ENCODE peak calls at places on chromosome 5, in nine cellular contexts. N is activated CD4-positive, alpha-beta T cell treated with anti-CD3 and anti-CD28 coated beads for 24 hours; I is SK-MEL-5; H is activated naive CD8-positive, alpha-beta T cell treated with anti-CD3 and anti-CD28 coated beads, Interleukin-2, amount 50 U/mL, for 24 hours; A is lower leg skin; W is CD4-positive, CD25-positive, alpha-beta regulatory T cell; Z is T-helper 2 cell; D is neural crest cell; L is NCI-H2171 treated with DMSO at 0.1 percent for 48 hours. F is an unnamed sample.

GRCh38 chr5:103487253-103487652 is 75.3 kb downstream of the NUDT12 start:
- DNase-seq in N (no peak), I (no peak), H (no peak), A (no peak), W (no peak), Z (no peak), D (no peak), L (peak; percentile 43), F (no peak)

GRCh38 chr5:80632700-80633099 is 21.8 kb upstream of the MSH3 start:
- DNase-seq in N (no peak), I (no peak), H (no peak), A (no peak), W (no peak), Z (no peak), D (no peak), L (no peak), F (no peak)

GRCh38 chr5:174317261-174317894 is 271.9 kb downstream of the NSG2 start:
- DNase-seq in N (no peak), I (peak; percentile 63), H (no peak), A (no peak), W (no peak), Z (no peak), D (peak; percentile 63), L (peak; percentile 22), F (peak; percentile 68)

GRCh38 chr5:55997742-55998351 is 3.1 kb upstream of the IL6ST start:
- DNase-seq in N (no peak), I (no peak), H (no peak), A (no peak), W (no peak), Z (no peak), D (no peak), L (no peak), F (no peak)

GRCh38 chr5:79120221-79120620 is 8.6 kb downstream of the BHMT start:
- DNase-seq in N (no peak), I (no peak), H (no peak), A (no peak), W (no peak), Z (no peak), D (no peak), L (no peak), F (no peak)

GRCh38 chr5:83277154-83277553 is 194.4 kb upstream of the VCAN start:
- DNase-seq in N (no peak), I (no peak), H (no peak), A (peak; percentile 15), W (no peak), Z (no peak), D (no peak), L (no peak), F (no peak)

GRCh38 chr5:149473441-149473840 is 77.8 kb downstream of the CSNK1A1 start:
- DNase-seq in N (no peak), I (no peak), H (no peak), A (no peak), W (no peak), Z (no peak), D (no peak), L (no peak), F (no peak)

GRCh38 chr5:123976393-123977029 is 464.5 kb downstream of the CSNK1G3 start:
- DNase-seq in N (no peak), I (no peak), H (no peak), A (no peak), W (no peak), Z (no peak), D (no peak), L (no peak), F (no peak)

GRCh38 chr5:9316041-9316440 is 229.8 kb downstream of the SEMA5A start:
- DNase-seq in N (no peak), I (no peak), H (no peak), A (no peak), W (no peak), Z (no peak), D (no peak), L (no peak), F (no peak)

GRCh38 chr5:180331647-180331950 is 21.5 kb downstream of the GFPT2 start:
- DNase-seq in N (no peak), I (no peak), H (no peak), A (no peak), W (no peak), Z (no peak), D (no peak), L (no peak), F (no peak)

GRCh38 chr5:30152431-30152830 is 1041.1 kb upstream of the CDH6 start:
- DNase-seq in N (no peak), I (no peak), H (no peak), A (no peak), W (no peak), Z (no peak), D (no peak), L (no peak), F (no peak)

GRCh38 chr5:138990986-138991645 is 116.0 kb upstream of the LRRTM2 start:
- DNase-seq in N (no peak), I (no peak), H (no peak), A (no peak), W (no peak), Z (no peak), D (no peak), L (no peak), F (no peak)

GRCh38 chr5:143931389-143931984 is 119.5 kb downstream of the HMHB1 start:
- DNase-seq in N (no peak), I (no peak), H (no peak), A (no peak), W (no peak), Z (no peak), D (no peak), L (peak; percentile 49), F (no peak)

GRCh38 chr5:378301-378891 is 56.9 kb downstream of the AHRR start:
- DNase-seq in N (no peak), I (no peak), H (peak; percentile 60), A (peak; percentile 7), W (no peak), Z (no peak), D (no peak), L (peak; percentile 50), F (peak; percentile 1)

GRCh38 chr5:179599100-179599499 is 24.4 kb downstream of the HNRNPH1 start:
- DNase-seq in N (no peak), I (no peak), H (no peak), A (no peak), W (no peak), Z (no peak), D (no peak), L (no peak), F (no peak)

GRCh38 chr5:164230341-164230740 is 724.9 kb downstream of the MAT2B start:
- DNase-seq in N (no peak), I (no peak), H (no peak), A (no peak), W (no peak), Z (no peak), D (no peak), L (no peak), F (no peak)

GRCh38 chr5:137997726-137998213 is 35.1 kb downstream of the FAM13B start:
- DNase-seq in N (peak; percentile 3), I (no peak), H (peak; percentile 7), A (no peak), W (no peak), Z (no peak), D (no peak), L (no peak), F (no peak)

GRCh38 chr5:154916874-154917273 is 21.1 kb downstream of the GEMIN5 start:
- DNase-seq in N (no peak), I (peak; percentile 43), H (no peak), A (no peak), W (no peak), Z (no peak), D (no peak), L (no peak), F (no peak)

GRCh38 chr5:145960166-145960565 is 23.8 kb downstream of the SH3RF2 start:
- DNase-seq in N (no peak), I (no peak), H (no peak), A (no peak), W (no peak), Z (no peak), D (no peak), L (no peak), F (no peak)

GRCh38 chr5:158174918-158175663 is 316.1 kb upstream of the CLINT1 start:
- DNase-seq in N (peak; percentile 50), I (peak; percentile 71), H (peak; percentile 67), A (peak; percentile 70), W (peak; percentile 5), Z (no peak), D (peak; percentile 84), L (peak; percentile 70), F (peak; percentile 80)

GRCh38 chr5:2207966-2208544 is 325.3 kb upstream of the IRX4 start:
- DNase-seq in N (no peak), I (peak; percentile 64), H (no peak), A (no peak), W (no peak), Z (no peak), D (peak; percentile 58), L (no peak), F (peak; percentile 70)

GRCh38 chr5:91556-92263 is at the start of gene PLEKHG4B:
- DNase-seq in N (no peak), I (no peak), H (peak; percentile 8), A (no peak), W (no peak), Z (no peak), D (peak; percentile 65), L (peak; percentile 97), F (peak; percentile 52)

GRCh38 chr5:82019342-82020138 is 47.7 kb downstream of the ATG10 start:
- DNase-seq in N (no peak), I (no peak), H (no peak), A (no peak), W (no peak), Z (no peak), D (no peak), L (peak; percentile 20), F (no peak)

GRCh38 chr5:34876275-34876674 is 37.3 kb downstream of the TTC23L start:
- DNase-seq in N (no peak), I (no peak), H (no peak), A (no peak), W (no peak), Z (no peak), D (no peak), L (no peak), F (no peak)

GRCh38 chr5:155103164-155103563 is 89.6 kb downstream of the KIF4B start:
- DNase-seq in N (no peak), I (no peak), H (no peak), A (no peak), W (no peak), Z (no peak), D (no peak), L (no peak), F (no peak)

GRCh38 chr5:11573140-11573800 is 331.0 kb downstream of the CTNND2 start:
- DNase-seq in N (no peak), I (no peak), H (no peak), A (no peak), W (no peak), Z (no peak), D (no peak), L (no peak), F (no peak)

GRCh38 chr5:141848771-141849370 is 29.3 kb downstream of the PCDH1 start:
- DNase-seq in N (peak; percentile 16), I (peak; percentile 28), H (peak; percentile 57), A (peak; percentile 69), W (no peak), Z (no peak), D (no peak), L (no peak), F (peak; percentile 64)

GRCh38 chr5:158390556-158390955 is 531.6 kb upstream of the CLINT1 start:
- DNase-seq in N (no peak), I (no peak), H (no peak), A (no peak), W (no peak), Z (no peak), D (no peak), L (no peak), F (no peak)